ENCODE peak calls at places on chromosome 6, in seven cellular contexts. J is adrenal gland, A is IMR-90, Y is tibial nerve, D is esophagus squamous epithelium, W is lower leg skin, V is HepG2. T is an unnamed sample.

GRCh38 chr6:25229671-25230321 is 49.4 kb upstream of the CARMIL1 start:
- DNase-seq in J (no peak), A (peak), Y (no peak), D (no peak), W (no peak), V (no peak), T (no peak)

GRCh38 chr6:84019171-84019570 is 14.4 kb upstream of the MRAP2 start:
- DNase-seq in J (no peak), A (no peak), Y (no peak), D (no peak), W (no peak), V (no peak), T (no peak)

GRCh38 chr6:105493776-105494175 is 90.9 kb upstream of the PREP start:
- DNase-seq in J (no peak), A (no peak), Y (no peak), D (no peak), W (no peak), V (no peak), T (no peak)

GRCh38 chr6:393391-394221 is 2.1 kb downstream of the IRF4 start:
- DNase-seq in J (no peak), A (no peak), Y (no peak), D (no peak), W (no peak), V (no peak), T (no peak)

GRCh38 chr6:6851059-6851658 is 256.6 kb upstream of the RREB1 start:
- DNase-seq in J (peak), A (peak), Y (peak), D (no peak), W (peak), V (peak), T (peak)

GRCh38 chr6:168725821-168726220 is 284.8 kb downstream of the SMOC2 start:
- DNase-seq in J (no peak), A (no peak), Y (no peak), D (no peak), W (no peak), V (no peak), T (no peak)

GRCh38 chr6:154319231-154319858 is 37.3 kb downstream of the IPCEF1 start:
- DNase-seq in J (no peak), A (peak), Y (no peak), D (no peak), W (no peak), V (no peak), T (no peak)

GRCh38 chr6:25602680-25602982 is 49.4 kb upstream of the SCGN start:
- DNase-seq in J (no peak), A (no peak), Y (no peak), D (no peak), W (no peak), V (no peak), T (no peak)

GRCh38 chr6:134814076-134814709 is 135.7 kb downstream of the ALDH8A1 start:
- DNase-seq in J (no peak), A (peak), Y (no peak), D (no peak), W (no peak), V (no peak), T (no peak)

GRCh38 chr6:125294036-125294435 is 7.7 kb downstream of the HDDC2 start:
- DNase-seq in J (no peak), A (no peak), Y (no peak), D (no peak), W (no peak), V (no peak), T (no peak)

GRCh38 chr6:13494137-13494536 is 6.7 kb upstream of the GFOD1 start:
- DNase-seq in J (no peak), A (no peak), Y (no peak), D (no peak), W (no peak), V (no peak), T (no peak)

GRCh38 chr6:56101141-56101553 is 146.2 kb downstream of the COL21A1 start:
- DNase-seq in J (no peak), A (peak), Y (no peak), D (no peak), W (no peak), V (peak), T (no peak)

GRCh38 chr6:28898710-28898965 is 25.1 kb downstream of the TRIM27 start:
- DNase-seq in J (no peak), A (no peak), Y (no peak), D (no peak), W (no peak), V (no peak), T (no peak)

GRCh38 chr6:139161817-139162284 is 27.0 kb downstream of the HECA start:
- DNase-seq in J (no peak), A (no peak), Y (no peak), D (no peak), W (no peak), V (no peak), T (no peak)

GRCh38 chr6:117592983-117593759 is 9.1 kb downstream of the GOPC start:
- DNase-seq in J (no peak), A (no peak), Y (no peak), D (no peak), W (no peak), V (no peak), T (no peak)

GRCh38 chr6:2072450-2072849 is 173.0 kb downstream of the GMDS start:
- DNase-seq in J (no peak), A (peak), Y (no peak), D (no peak), W (no peak), V (no peak), T (no peak)

GRCh38 chr6:11277275-11278206 is 45.1 kb upstream of the NEDD9 start:
- DNase-seq in J (no peak), A (peak), Y (no peak), D (no peak), W (no peak), V (peak), T (peak)

GRCh38 chr6:100171533-100172321 is 177.7 kb upstream of the MCHR2 start:
- DNase-seq in J (no peak), A (no peak), Y (no peak), D (no peak), W (no peak), V (no peak), T (no peak)

GRCh38 chr6:11085758-11086435 is 7.7 kb upstream of the SMIM13 start:
- DNase-seq in J (no peak), A (peak), Y (no peak), D (no peak), W (no peak), V (no peak), T (no peak)

GRCh38 chr6:17339308-17339670 is 54.1 kb upstream of the CAP2 start:
- DNase-seq in J (no peak), A (no peak), Y (no peak), D (no peak), W (no peak), V (no peak), T (no peak)

GRCh38 chr6:132812255-132812732 is 2.1 kb upstream of the RPS12 start:
- DNase-seq in J (no peak), A (peak), Y (no peak), D (no peak), W (no peak), V (peak), T (no peak)

GRCh38 chr6:155406801-155407200 is 48.8 kb downstream of the NOX3 start:
- DNase-seq in J (no peak), A (no peak), Y (no peak), D (no peak), W (no peak), V (no peak), T (no peak)

GRCh38 chr6:47075741-47076421 is 33.7 kb upstream of the ADGRF1 start:
- DNase-seq in J (no peak), A (no peak), Y (no peak), D (no peak), W (no peak), V (peak), T (no peak)

GRCh38 chr6:106476326-106477105 is 116.0 kb downstream of the CRYBG1 start:
- DNase-seq in J (no peak), A (peak), Y (no peak), D (no peak), W (no peak), V (no peak), T (no peak)

GRCh38 chr6:105401247-105402089 is 1.4 kb downstream of the PREP start:
- DNase-seq in J (no peak), A (peak), Y (no peak), D (no peak), W (no peak), V (no peak), T (no peak)

GRCh38 chr6:125188594-125189203 is 35.1 kb downstream of the TPD52L1 start:
- DNase-seq in J (no peak), A (no peak), Y (no peak), D (no peak), W (no peak), V (no peak), T (no peak)

GRCh38 chr6:123994891-123995635 is 191.4 kb downstream of the NKAIN2 start:
- DNase-seq in J (no peak), A (no peak), Y (no peak), D (no peak), W (no peak), V (no peak), T (no peak)

GRCh38 chr6:4581468-4582420 is 194.5 kb upstream of the CDYL start:
- DNase-seq in J (peak), A (peak), Y (no peak), D (no peak), W (no peak), V (no peak), T (no peak)

GRCh38 chr6:11341867-11342266 is 109.4 kb upstream of the NEDD9 start:
- DNase-seq in J (no peak), A (peak), Y (no peak), D (no peak), W (no peak), V (no peak), T (no peak)

GRCh38 chr6:157012355-157012754 is 235.2 kb downstream of the ARID1B start:
- DNase-seq in J (no peak), A (no peak), Y (no peak), D (no peak), W (no peak), V (peak), T (no peak)

GRCh38 chr6:48281217-48281616 is 170.2 kb upstream of the PTCHD4 start:
- DNase-seq in J (no peak), A (no peak), Y (no peak), D (no peak), W (no peak), V (no peak), T (no peak)

GRCh38 chr6:90000864-90001731 is 106.8 kb downstream of the GJA10 start:
- DNase-seq in J (no peak), A (peak), Y (no peak), D (no peak), W (no peak), V (no peak), T (no peak)

GRCh38 chr6:45900808-45901752 is 114.6 kb downstream of the CLIC5 start:
- DNase-seq in J (no peak), A (no peak), Y (peak), D (no peak), W (no peak), V (no peak), T (no peak)

GRCh38 chr6:143078468-143079324 is 18.0 kb downstream of the AIG1 start:
- DNase-seq in J (no peak), A (no peak), Y (no peak), D (no peak), W (no peak), V (no peak), T (no peak)

GRCh38 chr6:143074670-143075318 is 14.1 kb downstream of the AIG1 start:
- DNase-seq in J (no peak), A (no peak), Y (no peak), D (no peak), W (no peak), V (no peak), T (no peak)

GRCh38 chr6:143074101-143074500 is 13.4 kb downstream of the AIG1 start:
- DNase-seq in J (no peak), A (no peak), Y (no peak), D (no peak), W (no peak), V (no peak), T (no peak)

GRCh38 chr6:143079325-143079640 is 18.6 kb downstream of the AIG1 start:
- DNase-seq in J (no peak), A (no peak), Y (no peak), D (no peak), W (no peak), V (peak), T (no peak)
- TF ChIP-seq CTCF in J (no peak), A (no peak), Y (no peak), D (no peak), W (no peak), V (no peak), T (no peak)

GRCh38 chr6:63486196-63486595 is 86.1 kb upstream of the LOC128125822 start:
- DNase-seq in J (no peak), A (no peak), Y (no peak), D (no peak), W (no peak), V (no peak), T (no peak)
- H3K4me3 ChIP-seq in J (no peak), A (no peak), Y (no peak), D (no peak), W (no peak), V (no peak), T (no peak)

DNA sequence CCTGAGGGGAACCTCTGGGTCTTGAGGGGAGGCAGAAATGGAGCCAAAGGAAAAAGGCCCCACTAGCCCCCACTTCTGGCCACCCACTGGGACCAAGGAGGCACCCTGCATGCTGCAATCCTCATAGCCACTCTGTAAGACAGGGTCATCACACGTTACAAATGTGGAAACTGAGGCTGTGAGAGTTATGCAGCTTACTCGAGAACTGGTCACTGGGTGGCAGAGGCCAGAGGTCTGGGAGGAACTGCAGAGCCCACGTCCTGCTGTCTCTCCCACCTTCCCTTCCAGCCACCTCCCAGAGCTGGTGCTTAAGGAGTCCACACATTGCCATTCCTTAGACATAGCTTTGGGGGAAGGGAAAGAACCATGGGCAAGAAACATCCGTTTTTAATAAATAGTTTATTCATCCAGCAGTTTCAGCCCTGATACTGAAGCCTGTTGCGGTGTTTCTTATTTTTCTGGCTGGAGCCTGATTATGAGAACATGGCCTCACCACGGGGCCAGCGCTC is 18.0 kb downstream of the LEMD2 start:
- DNase-seq in J (no peak), A (no peak), Y (no peak), D (no peak), W (peak), V (no peak), T (no peak)
- TF ChIP-seq POLR2A in J (no peak), A (no peak), Y (no peak), D (no peak), W (no peak), V (no peak), T (no peak)

DNA sequence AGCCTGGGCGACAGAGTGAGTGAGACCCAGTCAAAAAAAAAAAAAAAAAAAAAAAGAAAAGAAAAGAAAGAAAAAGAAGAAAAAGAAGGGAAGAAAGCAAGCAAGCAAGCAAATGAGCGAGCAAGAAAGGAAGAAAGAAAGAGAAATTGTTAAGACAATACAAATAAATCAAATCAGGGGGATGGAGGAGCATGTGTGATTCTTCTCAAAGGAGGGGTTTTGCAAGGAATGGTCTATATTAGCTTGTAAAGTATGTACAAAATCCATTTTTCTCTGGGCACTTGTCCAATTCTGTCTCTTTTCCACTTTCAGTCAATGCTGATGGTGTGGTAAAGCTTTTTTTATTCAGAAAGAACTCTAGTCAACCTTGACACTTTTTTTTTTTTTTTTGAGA is 133.7 kb upstream of the TNFAIP3 start:
- DNase-seq in J (no peak), A (no peak), Y (no peak), D (no peak), W (no peak), V (no peak), T (no peak)
- TF ChIP-seq CTCF in J (no peak), A (no peak), Y (no peak), D (no peak), W (no peak), V (no peak), T (no peak)

GRCh38 chr6:33390767-33391277 is 801 bp upstream of the KIFC1 start:
- DNase-seq in J (no peak), A (no peak), Y (no peak), D (no peak), W (no peak), V (no peak), T (no peak)
- H3K4me3 ChIP-seq in J (no peak), A (peak), Y (peak), D (peak), W (no peak), V (peak), T (peak)

GRCh38 chr6:127345521-127345920 is 2.1 kb upstream of the ECHDC1 start:
- DNase-seq in J (no peak), A (no peak), Y (no peak), D (no peak), W (no peak), V (no peak), T (no peak)

GRCh38 chr6:127343753-127344659 is 597 bp upstream of the ECHDC1 start:
- DNase-seq in J (no peak), A (peak), Y (peak), D (no peak), W (no peak), V (peak), T (no peak)

GRCh38 chr6:127347188-127347587 is 3.8 kb upstream of the ECHDC1 start:
- DNase-seq in J (no peak), A (no peak), Y (no peak), D (no peak), W (no peak), V (peak), T (no peak)

GRCh38 chr6:127348046-127348661 is 4.7 kb upstream of the ECHDC1 start:
- DNase-seq in J (no peak), A (no peak), Y (no peak), D (no peak), W (no peak), V (no peak), T (no peak)

DNA sequence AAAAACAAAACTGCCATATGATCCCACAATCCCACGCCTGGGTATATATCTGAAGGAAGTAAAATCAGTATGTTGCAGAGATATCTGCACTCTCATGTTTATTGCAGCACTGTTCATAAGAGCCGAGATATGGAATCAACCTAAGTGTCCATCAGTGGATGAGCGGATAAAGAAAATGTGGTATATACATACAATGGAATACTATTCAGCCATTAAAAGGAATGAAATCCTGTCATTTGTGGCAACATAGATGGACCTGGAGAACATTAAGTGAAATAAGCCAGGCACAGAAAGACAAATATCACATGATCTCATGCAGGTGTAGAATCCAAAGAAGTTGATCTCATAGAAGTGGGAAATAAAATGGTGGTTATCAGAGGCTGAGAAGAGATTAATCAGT is 3.1 kb upstream of the ECHDC1 start:
- DNase-seq in J (no peak), A (no peak), Y (no peak), D (no peak), W (no peak), V (no peak), T (no peak)
- TF ChIP-seq POLR2A in J (no peak), A (no peak), Y (no peak), D (no peak), W (no peak), V (no peak), T (no peak)

GRCh38 chr6:44667226-44667625 is 279.7 kb downstream of the CDC5L start:
- DNase-seq in J (no peak), A (peak), Y (no peak), D (no peak), W (no peak), V (peak), T (no peak)

GRCh38 chr6:44668976-44669934 is 281.7 kb downstream of the CDC5L start:
- DNase-seq in J (no peak), A (no peak), Y (no peak), D (no peak), W (no peak), V (no peak), T (no peak)

GRCh38 chr6:44668391-44668930 is 281.0 kb downstream of the CDC5L start:
- DNase-seq in J (no peak), A (no peak), Y (no peak), D (no peak), W (no peak), V (no peak), T (no peak)

GRCh38 chr6:44666324-44666723 is 278.8 kb downstream of the CDC5L start:
- DNase-seq in J (no peak), A (no peak), Y (no peak), D (no peak), W (no peak), V (no peak), T (no peak)

DNA sequence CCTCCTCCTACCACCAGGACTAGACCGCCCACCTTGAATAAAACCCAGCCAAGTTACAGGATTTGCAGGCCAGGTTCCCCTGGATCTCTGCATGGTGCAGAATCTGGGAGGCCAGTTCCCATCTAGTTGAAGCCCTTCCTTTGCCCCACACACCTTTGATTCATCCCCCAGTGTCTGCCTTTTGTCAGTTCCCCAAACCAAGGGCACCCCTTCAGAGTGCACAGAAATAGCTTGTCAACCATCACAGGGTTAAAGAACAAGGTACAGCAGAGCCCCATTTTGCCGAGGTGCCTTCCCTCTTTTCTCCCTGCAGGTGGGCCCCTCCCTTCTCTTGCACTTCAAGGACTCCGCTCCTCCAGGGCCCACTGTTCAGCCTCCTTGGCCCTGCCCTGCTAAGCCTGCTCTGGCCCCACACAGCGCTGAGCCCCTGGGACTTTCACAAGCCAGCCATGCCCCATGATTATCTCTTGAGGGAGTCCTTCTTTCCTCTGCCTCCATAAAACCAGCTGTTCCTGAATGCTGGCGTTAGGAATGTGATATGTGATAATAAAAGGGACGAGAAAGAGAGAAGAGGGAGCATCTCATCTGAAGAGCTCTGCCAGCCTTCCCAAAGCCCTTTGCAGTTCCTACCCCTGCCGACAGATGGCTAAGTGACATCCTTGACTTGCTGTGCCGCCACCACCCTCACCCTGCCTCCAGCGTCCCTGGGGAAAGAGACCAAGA is 280.3 kb downstream of the CDC5L start:
- DNase-seq in J (peak), A (no peak), Y (peak), D (no peak), W (no peak), V (peak), T (no peak)
- TF ChIP-seq CTCF in J (peak), A (peak), Y (peak), D (peak), W (no peak), V (peak), T (no peak)

T was measured in ovary.